ENCODE peak calls at places on chromosome 14, in five cellular contexts. One of them, this sample, is unnamed.

GRCh38 chr14:106210650-106211049 is 684.3 kb downstream of the TMEM121 start:
- DNase-seq in SK-MEL-5: peak; percentile 18
- DNase-seq in GOT3: no peak
- DNase-seq in T1000: no peak
- DNase-seq in Right ventricle myocardium superior: no peak
- DNase-seq in this sample: no peak

GRCh38 chr14:101027291-101027690 is 123.8 kb upstream of the RTL1 start:
- DNase-seq in Right ventricle myocardium superior: no peak
- DNase-seq in GOT3: no peak
- DNase-seq in T1000: no peak
- DNase-seq in SK-MEL-5: no peak
- DNase-seq in this sample: no peak

GRCh38 chr14:22836301-22837058 is at the start of gene MMP14:
- DNase-seq in T1000: peak; percentile 32
- DNase-seq in SK-MEL-5: peak; percentile 83
- DNase-seq in GOT3: no peak
- DNase-seq in Right ventricle myocardium superior: peak; percentile 80
- DNase-seq in this sample: peak; percentile 83

GRCh38 chr14:32343926-32344430 is 14.9 kb downstream of the AKAP6 start:
- DNase-seq in T1000: no peak
- DNase-seq in SK-MEL-5: no peak
- DNase-seq in Right ventricle myocardium superior: no peak
- DNase-seq in GOT3: no peak
- DNase-seq in this sample: no peak

GRCh38 chr14:54653764-54654469 is 87.0 kb downstream of the SAMD4A start:
- DNase-seq in SK-MEL-5: peak; percentile 61
- DNase-seq in Right ventricle myocardium superior: peak; percentile 62
- DNase-seq in GOT3: no peak
- DNase-seq in T1000: peak; percentile 17
- DNase-seq in this sample: peak; percentile 46

GRCh38 chr14:93742761-93743160 is 45.5 kb downstream of the PRIMA1 start:
- DNase-seq in T1000: no peak
- DNase-seq in GOT3: no peak
- DNase-seq in Right ventricle myocardium superior: peak; percentile 57
- DNase-seq in SK-MEL-5: no peak
- DNase-seq in this sample: no peak

GRCh38 chr14:66405158-66405557 is 81.0 kb upstream of the CCDC196 start:
- DNase-seq in SK-MEL-5: no peak
- DNase-seq in GOT3: no peak
- DNase-seq in Right ventricle myocardium superior: no peak
- DNase-seq in T1000: no peak
- DNase-seq in this sample: no peak

GRCh38 chr14:63192085-63192484 is 12.2 kb upstream of the RHOJ start:
- DNase-seq in T1000: no peak
- DNase-seq in GOT3: no peak
- DNase-seq in SK-MEL-5: no peak
- DNase-seq in Right ventricle myocardium superior: no peak
- DNase-seq in this sample: no peak

GRCh38 chr14:34301107-34301734 is 160.8 kb downstream of the SPTSSA start:
- DNase-seq in Right ventricle myocardium superior: no peak
- DNase-seq in SK-MEL-5: peak; percentile 78
- DNase-seq in T1000: no peak
- DNase-seq in GOT3: no peak
- DNase-seq in this sample: peak; percentile 64

GRCh38 chr14:24894583-24895242 is 155.2 kb downstream of the STXBP6 start:
- DNase-seq in GOT3: no peak
- DNase-seq in T1000: no peak
- DNase-seq in SK-MEL-5: no peak
- DNase-seq in Right ventricle myocardium superior: no peak
- DNase-seq in this sample: no peak

GRCh38 chr14:65096323-65097089 is 5.8 kb downstream of the MAX start:
- DNase-seq in GOT3: no peak
- DNase-seq in Right ventricle myocardium superior: peak; percentile 50
- DNase-seq in SK-MEL-5: no peak
- DNase-seq in T1000: no peak
- DNase-seq in this sample: no peak

GRCh38 chr14:91732859-91733477 is 1.1 kb upstream of the CATSPERB start:
- DNase-seq in SK-MEL-5: peak; percentile 83
- DNase-seq in Right ventricle myocardium superior: no peak
- DNase-seq in T1000: no peak
- DNase-seq in GOT3: no peak
- DNase-seq in this sample: no peak

GRCh38 chr14:56996721-56997399 is 186.6 kb upstream of the OTX2 start:
- DNase-seq in Right ventricle myocardium superior: no peak
- DNase-seq in GOT3: no peak
- DNase-seq in T1000: no peak
- DNase-seq in SK-MEL-5: no peak
- DNase-seq in this sample: no peak

GRCh38 chr14:56085471-56085870 is 32.7 kb upstream of the PELI2 start:
- DNase-seq in T1000: no peak
- DNase-seq in SK-MEL-5: peak; percentile 35
- DNase-seq in Right ventricle myocardium superior: no peak
- DNase-seq in GOT3: no peak
- DNase-seq in this sample: no peak

GRCh38 chr14:52023518-52023917 is 34.2 kb downstream of the RTRAF start:
- DNase-seq in T1000: peak; percentile 23
- DNase-seq in GOT3: no peak
- DNase-seq in Right ventricle myocardium superior: no peak
- DNase-seq in SK-MEL-5: no peak
- DNase-seq in this sample: no peak

GRCh38 chr14:34665785-34666425 is 36.0 kb upstream of the SNX6 start:
- DNase-seq in T1000: no peak
- DNase-seq in GOT3: no peak
- DNase-seq in Right ventricle myocardium superior: no peak
- DNase-seq in SK-MEL-5: peak; percentile 19
- DNase-seq in this sample: peak; percentile 72

GRCh38 chr14:92122761-92123160 is 992 bp downstream of the CPSF2 start:
- DNase-seq in SK-MEL-5: no peak
- DNase-seq in Right ventricle myocardium superior: no peak
- DNase-seq in GOT3: no peak
- DNase-seq in T1000: no peak
- DNase-seq in this sample: no peak

GRCh38 chr14:71371711-71372396 is 464.6 kb downstream of the PCNX1 start:
- DNase-seq in SK-MEL-5: no peak
- DNase-seq in Right ventricle myocardium superior: no peak
- DNase-seq in T1000: no peak
- DNase-seq in GOT3: no peak
- DNase-seq in this sample: no peak

GRCh38 chr14:85487215-85487614 is 42.7 kb upstream of the FLRT2 start:
- DNase-seq in GOT3: no peak
- DNase-seq in Right ventricle myocardium superior: no peak
- DNase-seq in SK-MEL-5: no peak
- DNase-seq in T1000: no peak
- DNase-seq in this sample: no peak

GRCh38 chr14:24273422-24273998 is 2.1 kb upstream of the RABGGTA start:
- DNase-seq in GOT3: no peak
- DNase-seq in T1000: no peak
- DNase-seq in Right ventricle myocardium superior: no peak
- DNase-seq in SK-MEL-5: peak; percentile 14
- DNase-seq in this sample: no peak

This sample was measured in foreskin melanocyte.